ENCODE peak calls at places on chromosome 14, in nine cellular contexts. E, D, I, F, L, Q, Y, G and T are unnamed samples.

GRCh38 chr14:91144425-91145145 is 30.7 kb downstream of the DGLUCY start:
- DNase-seq in Y (peak; percentile 52), Q (no peak), D (no peak), I (no peak), F (no peak), G (no peak), E (no peak), L (no peak), T (no peak)

GRCh38 chr14:68663385-68664076 is 129.3 kb downstream of the ZFP36L1 start:
- DNase-seq in F (no peak), Q (no peak), Y (no peak), G (no peak), E (no peak), D (no peak), L (peak; percentile 60), I (peak; percentile 43), T (no peak)

GRCh38 chr14:64715146-64715627 is 11.0 kb downstream of the PLEKHG3 start:
- DNase-seq in G (no peak), Y (no peak), D (no peak), L (no peak), E (no peak), F (peak; percentile 47), Q (no peak), I (no peak), T (no peak)

GRCh38 chr14:85527006-85527405 is 2.9 kb upstream of the FLRT2 start:
- DNase-seq in E (no peak), Y (no peak), F (no peak), I (no peak), Q (no peak), L (no peak), G (no peak), D (no peak), T (no peak)

GRCh38 chr14:44339256-44339655 is 167.8 kb downstream of the FSCB start:
- DNase-seq in I (peak; percentile 1), D (no peak), G (no peak), F (no peak), Y (no peak), Q (no peak), E (no peak), L (no peak), T (no peak)

GRCh38 chr14:80387563-80387981 is 176.3 kb upstream of the DIO2 start:
- DNase-seq in E (no peak), G (peak; percentile 6), D (no peak), I (no peak), L (no peak), F (no peak), Y (no peak), Q (no peak), T (no peak)

GRCh38 chr14:44149597-44149996 is 357.5 kb downstream of the FSCB start:
- DNase-seq in D (peak; percentile 6), F (peak; percentile 91), Q (no peak), G (no peak), L (no peak), E (no peak), I (peak; percentile 68), Y (no peak), T (no peak)

GRCh38 chr14:73339846-73340565 is 102.7 kb downstream of the PAPLN start:
- DNase-seq in D (no peak), Q (no peak), F (peak; percentile 17), E (no peak), Y (no peak), I (no peak), G (no peak), L (no peak), T (no peak)

GRCh38 chr14:100072783-100073346 is 7.6 kb downstream of the EVL start:
- DNase-seq in F (peak; percentile 24), I (peak; percentile 51), D (no peak), Y (no peak), E (peak; percentile 54), Q (peak; percentile 56), G (no peak), L (peak; percentile 69), T (no peak)

GRCh38 chr14:68593806-68594536 is 198.9 kb downstream of the ZFP36L1 start:
- DNase-seq in G (no peak), Q (no peak), E (no peak), D (no peak), L (no peak), Y (no peak), I (no peak), F (no peak), T (no peak)

GRCh38 chr14:60956632-60957031 is 24.2 kb downstream of the TRMT5 start:
- DNase-seq in F (no peak), I (no peak), L (no peak), Y (no peak), E (no peak), D (no peak), G (no peak), Q (no peak), T (no peak)

GRCh38 chr14:97319691-97320090 is 522.5 kb downstream of the VRK1 start:
- DNase-seq in Q (no peak), F (no peak), D (no peak), Y (no peak), E (no peak), I (peak; percentile 51), G (no peak), L (no peak), T (no peak)

GRCh38 chr14:63323148-63323547 is 4.4 kb upstream of the GPHB5 start:
- DNase-seq in G (no peak), F (peak; percentile 24), L (no peak), Q (no peak), E (no peak), D (peak; percentile 15), I (no peak), Y (no peak), T (no peak)

GRCh38 chr14:50520947-50521815 is 11.2 kb downstream of the MAP4K5 start:
- DNase-seq in E (no peak), Q (no peak), L (peak; percentile 50), D (peak; percentile 85), Y (peak; percentile 54), F (no peak), I (peak; percentile 86), G (no peak), T (no peak)

GRCh38 chr14:67949771-67950170 is 130.2 kb downstream of the RAD51B start:
- DNase-seq in D (no peak), E (no peak), G (no peak), F (no peak), I (no peak), L (no peak), Y (no peak), Q (no peak), T (no peak)

GRCh38 chr14:65359503-65359902 is 53.0 kb upstream of the FUT8 start:
- DNase-seq in L (no peak), Y (no peak), D (no peak), Q (no peak), G (no peak), I (peak; percentile 52), F (no peak), E (no peak), T (no peak)

GRCh38 chr14:79661762-79662161 is 549.5 kb downstream of the DIO2 start:
- DNase-seq in I (no peak), Y (no peak), G (no peak), D (no peak), Q (no peak), L (no peak), F (no peak), E (no peak), T (no peak)

GRCh38 chr14:76719664-76720063 is 41.6 kb upstream of the VASH1 start:
- DNase-seq in Q (no peak), I (no peak), F (no peak), D (no peak), Y (no peak), E (no peak), G (no peak), L (no peak), T (no peak)

GRCh38 chr14:37745657-37746056 is 150.2 kb downstream of the TTC6 start:
- DNase-seq in F (no peak), G (no peak), L (no peak), I (no peak), Q (no peak), E (no peak), D (no peak), Y (no peak), T (no peak)

GRCh38 chr14:98834119-98834518 is 437.9 kb downstream of the BCL11B start:
- DNase-seq in L (no peak), F (no peak), I (no peak), Q (no peak), Y (no peak), G (no peak), E (no peak), D (no peak), T (no peak)

GRCh38 chr14:50836515-50836914 is 5.6 kb upstream of the NIN start:
- DNase-seq in L (no peak), D (no peak), G (no peak), Q (no peak), I (no peak), E (no peak), F (no peak), Y (no peak), T (no peak)

GRCh38 chr14:105458571-105458970 is 16.1 kb upstream of the CRIP2 start:
- DNase-seq in Q (no peak), D (no peak), F (no peak), E (no peak), L (no peak), Y (no peak), G (no peak), I (no peak), T (no peak)

GRCh38 chr14:36256131-36256801 is 64.2 kb downstream of the MBIP start:
- DNase-seq in Y (no peak), E (no peak), Q (no peak), D (no peak), L (no peak), G (no peak), I (peak; percentile 49), F (no peak), T (no peak)

GRCh38 chr14:36866867-36867266 is 205.2 kb downstream of the PAX9 start:
- DNase-seq in Q (no peak), D (no peak), F (no peak), E (no peak), L (no peak), Y (no peak), I (no peak), G (no peak), T (no peak)

GRCh38 chr14:48628870-48629269 is 953.5 kb upstream of the MDGA2 start:
- DNase-seq in L (no peak), E (no peak), I (no peak), Q (no peak), F (no peak), G (no peak), Y (no peak), D (no peak), T (no peak)

GRCh38 chr14:60250318-60251035 is 1.5 kb downstream of the PPM1A start:
- DNase-seq in L (no peak), I (peak; percentile 38), Q (no peak), D (peak; percentile 18), F (peak; percentile 23), G (no peak), E (no peak), Y (no peak), T (no peak)

GRCh38 chr14:83520837-83521236 is 1987.2 kb upstream of the SEL1L start:
- DNase-seq in I (no peak), Y (peak; percentile 32), F (no peak), D (no peak), L (no peak), G (no peak), E (no peak), Q (no peak), T (no peak)

GRCh38 chr14:92513204-92513965 is at the start of gene RIN3:
- DNase-seq in Y (peak; percentile 27), I (peak; percentile 50), F (peak; percentile 84), D (peak; percentile 47), G (no peak), L (peak; percentile 66), Q (peak; percentile 21), E (peak; percentile 24), T (peak; percentile 67)

GRCh38 chr14:80100681-80101080 is 110.6 kb downstream of the DIO2 start:
- DNase-seq in Q (no peak), G (peak; percentile 11), E (no peak), D (no peak), L (no peak), Y (no peak), I (no peak), F (no peak), T (no peak)

GRCh38 chr14:43341921-43342320 is 1165.2 kb downstream of the FSCB start:
- DNase-seq in I (no peak), L (no peak), F (no peak), D (no peak), Q (no peak), G (no peak), Y (no peak), E (no peak), T (no peak)

GRCh38 chr14:62307844-62308243 is 545.6 kb downstream of the SNAPC1 start:
- DNase-seq in F (peak; percentile 47), D (no peak), Q (no peak), I (no peak), L (no peak), G (no peak), Y (no peak), E (no peak), T (no peak)